ENCODE peak calls at places on chromosomes 11 and 22, in four cellular contexts. J, N, F and Q are unnamed samples. For H3K4me1, the result is how much of the 10 kb centered on the place peaks cover.

GRCh38 chr11:120525285-120526085 is 13.9 kb downstream of the GRIK4 start:
- DNase-seq in J (no peak), N (no peak), F (peak), Q (peak)

GRCh38 chr11:62610403-62610802 is 2.2 kb downstream of the EML3 start:
- DNase-seq in J (no peak), N (no peak), F (no peak), Q (no peak)

GRCh38 chr11:33633251-33634003 is 67.2 kb downstream of the C11orf91 start:
- DNase-seq in J (no peak), N (no peak), F (no peak), Q (peak)

GRCh38 chr11:67422894-67423293 is 5.4 kb upstream of the RPS6KB2 start:
- DNase-seq in J (no peak), N (no peak), F (no peak), Q (no peak)

GRCh38 chr11:10275714-10276113 is 18.3 kb downstream of the SBF2 start:
- DNase-seq in J (no peak), N (no peak), F (no peak), Q (no peak)

GRCh38 chr11:9060700-9061111 is 30.7 kb downstream of the SCUBE2 start:
- DNase-seq in J (no peak), N (no peak), F (no peak), Q (no peak)

GRCh38 chr11:112265659-112266409 is 5.2 kb upstream of the PLET1 start:
- DNase-seq in J (no peak), N (no peak), F (no peak), Q (no peak)

GRCh38 chr11:29842061-29842460 is 174.8 kb downstream of the KCNA4 start:
- DNase-seq in J (no peak), N (no peak), F (no peak), Q (no peak)

GRCh38 chr11:84847842-84848241 is 779.3 kb downstream of the DLG2 start:
- DNase-seq in J (no peak), N (no peak), F (no peak), Q (no peak)

GRCh38 chr22:22772396-22772795 is 115.2 kb upstream of the IGLL5 start:
- DNase-seq in J (no peak), N (no peak), F (no peak), Q (no peak)

GRCh38 chr11:72832301-72833082 is 18.3 kb downstream of the ATG16L2 start:
- DNase-seq in J (no peak), N (no peak), F (no peak), Q (no peak)

GRCh38 chr11:93652161-93652597 is 9.3 kb upstream of the CEP295 start:
- DNase-seq in J (peak), N (no peak), F (no peak), Q (no peak)

GRCh38 chr11:121323208-121323607 is 30.6 kb downstream of the SC5D start:
- DNase-seq in J (no peak), N (no peak), F (no peak), Q (no peak)

GRCh38 chr11:18299724-18300123 is 22.2 kb downstream of the HPS5 start:
- DNase-seq in J (no peak), N (no peak), F (no peak), Q (no peak)

GRCh38 chr22:44752285-44753188 is at the start of gene ARHGAP8:
- DNase-seq in J (no peak), N (no peak), F (peak), Q (peak)

GRCh38 chr11:44622190-44622650 is 56.8 kb downstream of the CD82 start:
- DNase-seq in J (no peak), N (no peak), F (peak), Q (no peak)

GRCh38 chr22:26610072-26610958 is 7.5 kb downstream of the CRYBB1 start:
- DNase-seq in J (no peak), N (no peak), F (peak), Q (no peak)

GRCh38 chr11:75441804-75442132 is 8.8 kb upstream of the KLHL35 start:
- DNase-seq in J (no peak), N (no peak), F (no peak), Q (no peak)

GRCh38 chr11:92765965-92766371 is 203.5 kb upstream of the MTNR1B start:
- DNase-seq in J (no peak), N (no peak), F (peak), Q (no peak)

GRCh38 chr11:70251583-70252285 is 18.8 kb upstream of the PPFIA1 start:
- DNase-seq in J (no peak), N (no peak), F (no peak), Q (no peak)

GRCh38 chr22:24517446-24517845 is 22.3 kb downstream of the UPB1 start:
- DNase-seq in J (no peak), N (no peak), F (no peak), Q (no peak)

GRCh38 chr22:24515025-24515338 is 19.9 kb downstream of the UPB1 start:
- DNase-seq in J (no peak), N (no peak), F (no peak), Q (no peak)

GRCh38 chr22:24518228-24518627 is 23.1 kb downstream of the UPB1 start:
- DNase-seq in J (no peak), N (no peak), F (no peak), Q (no peak)

GRCh38 chr22:24514241-24515024 is 19.3 kb downstream of the UPB1 start:
- DNase-seq in J (no peak), N (no peak), F (no peak), Q (peak)

DNA sequence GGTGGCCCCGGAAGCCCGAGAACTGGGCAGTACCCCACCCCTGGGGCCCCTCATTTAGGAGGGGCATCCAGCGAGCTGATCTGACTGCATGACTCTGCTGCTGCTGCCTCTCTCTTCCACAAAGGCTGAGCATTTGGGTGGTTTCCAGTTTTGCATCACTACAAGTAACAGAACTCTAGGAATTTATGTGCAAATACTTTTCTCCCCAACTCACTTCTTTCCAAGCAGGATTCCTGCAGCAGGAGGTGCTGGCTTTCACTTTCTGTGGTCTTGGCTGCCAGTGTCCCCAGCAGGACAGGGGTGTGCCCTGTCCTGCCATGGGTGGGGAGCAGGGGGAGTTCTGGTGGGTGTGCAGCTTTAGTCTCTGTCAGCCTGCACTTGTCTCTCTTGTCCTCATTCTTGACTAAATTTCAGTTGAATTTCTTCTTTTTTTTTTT is 21.2 kb downstream of the UPB1 start:
- DNase-seq in J (no peak), N (no peak), F (no peak), Q (no peak)
- H3K4me1 ChIP-seq in J (under half), N (under half), F (half or more), Q (half or more)

DNA sequence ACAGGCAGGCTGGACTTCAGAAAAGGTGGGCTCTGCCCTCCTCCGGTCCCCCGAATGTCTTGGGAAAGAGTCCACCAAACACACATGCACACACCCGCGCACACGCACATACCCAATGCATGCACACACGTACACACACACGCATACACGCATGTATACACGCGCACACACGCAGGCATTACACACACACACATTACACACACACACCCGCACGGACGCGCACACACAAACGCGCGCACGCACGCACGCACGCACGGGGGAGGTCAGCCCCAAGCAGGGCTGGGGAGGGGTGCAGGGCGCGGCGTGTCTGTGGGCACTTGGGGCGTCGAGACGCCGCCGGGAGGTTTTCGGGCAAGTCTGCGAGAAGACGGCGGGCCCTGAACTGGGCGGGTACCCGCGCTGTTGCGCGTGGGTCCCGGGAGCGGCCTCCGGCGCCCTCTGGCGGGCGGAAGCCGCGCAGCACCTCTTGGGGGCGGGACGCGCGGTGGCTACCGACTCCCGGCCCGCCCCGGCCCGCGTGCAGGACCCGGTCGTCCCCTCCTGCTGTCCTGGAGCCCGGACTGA is 3.5 kb downstream of the SEPTIN5 start:
- DNase-seq in J (peak), N (peak), F (peak), Q (no peak)
- H3K4me1 ChIP-seq in J (under half), N (under half), F (half or more), Q (under half)

DNA sequence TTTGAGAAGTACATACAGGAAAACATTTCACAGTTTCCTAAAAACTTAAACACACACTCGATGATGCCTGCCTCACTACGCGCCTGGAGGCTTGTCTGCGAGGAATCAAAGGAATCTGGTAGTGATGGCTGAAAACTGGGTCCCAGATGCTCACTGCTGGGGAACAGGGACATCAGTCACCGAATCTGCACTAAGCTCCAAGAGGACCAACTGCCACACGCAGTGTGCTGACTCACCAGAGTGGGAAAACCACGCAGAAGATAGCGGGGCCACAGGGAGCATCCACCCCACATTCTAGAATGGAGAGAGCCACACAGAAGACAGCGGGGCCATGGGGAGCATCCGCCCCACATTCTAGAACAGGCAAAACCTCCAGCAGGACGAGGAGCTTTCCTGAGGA is 24.3 kb upstream of the MOB2 start:
- DNase-seq in J (no peak), N (no peak), F (no peak), Q (no peak)
- H3K4me1 ChIP-seq in J (under half), N (under half), F (half or more), Q (under half)

DNA sequence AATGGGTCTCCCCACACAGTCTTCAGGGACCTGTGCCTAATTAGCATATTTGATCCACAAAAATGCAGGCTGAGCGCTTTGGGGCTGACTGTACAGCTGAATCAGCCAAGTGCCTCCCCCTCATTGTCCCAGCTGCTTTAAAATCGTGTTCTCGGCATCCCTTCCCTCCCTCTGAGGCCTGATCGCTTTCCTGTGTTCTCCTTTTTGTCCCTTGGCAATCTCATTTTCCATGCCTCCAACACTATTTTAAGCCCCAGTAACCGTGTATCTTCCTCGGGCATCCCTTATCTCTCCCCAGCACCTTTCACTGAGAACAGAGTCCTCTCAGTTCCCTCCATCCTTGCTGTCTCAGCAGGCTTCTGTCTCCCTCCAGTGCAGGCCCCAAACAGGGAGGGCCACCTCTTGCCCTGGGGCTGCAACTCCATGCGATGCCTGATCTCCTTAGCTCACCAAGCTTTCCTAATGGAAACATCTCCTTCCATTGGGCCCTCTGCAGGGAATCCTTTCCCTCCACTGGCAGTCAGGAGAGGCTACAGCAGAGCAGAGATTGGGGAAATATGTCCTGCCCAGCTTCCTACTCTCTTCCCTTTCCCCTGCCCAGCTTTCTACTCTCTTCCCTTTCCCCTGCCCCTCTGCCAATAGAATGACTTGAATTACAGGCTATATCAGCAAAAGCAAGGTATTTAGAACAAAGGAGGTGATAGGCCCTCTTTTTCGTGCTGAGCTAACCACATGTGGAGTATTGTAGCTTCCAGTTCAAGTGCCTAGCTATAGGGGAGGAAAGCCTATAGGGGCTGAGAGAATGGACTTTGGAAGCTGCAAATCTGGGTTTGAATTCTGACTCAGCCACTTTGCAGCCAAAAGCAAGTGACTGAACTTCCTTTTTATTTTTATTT is 13.9 kb downstream of the UQCR10 start:
- DNase-seq in J (no peak), N (no peak), F (no peak), Q (no peak)
- H3K4me1 ChIP-seq in J (under half), N (under half), F (half or more), Q (under half)

GRCh38 chr22:40416636-40417035 is 46.2 kb downstream of the SGSM3 start:
- DNase-seq in J (no peak), N (no peak), F (peak), Q (no peak)

GRCh38 chr22:40414838-40415505 is 44.6 kb downstream of the SGSM3 start:
- DNase-seq in J (no peak), N (no peak), F (peak), Q (no peak)

GRCh38 chr22:40417041-40417440 is 46.6 kb downstream of the SGSM3 start:
- DNase-seq in J (no peak), N (no peak), F (peak), Q (no peak)

GRCh38 chr22:40416267-40416570 is 45.8 kb downstream of the SGSM3 start:
- DNase-seq in J (no peak), N (no peak), F (peak), Q (no peak)

DNA sequence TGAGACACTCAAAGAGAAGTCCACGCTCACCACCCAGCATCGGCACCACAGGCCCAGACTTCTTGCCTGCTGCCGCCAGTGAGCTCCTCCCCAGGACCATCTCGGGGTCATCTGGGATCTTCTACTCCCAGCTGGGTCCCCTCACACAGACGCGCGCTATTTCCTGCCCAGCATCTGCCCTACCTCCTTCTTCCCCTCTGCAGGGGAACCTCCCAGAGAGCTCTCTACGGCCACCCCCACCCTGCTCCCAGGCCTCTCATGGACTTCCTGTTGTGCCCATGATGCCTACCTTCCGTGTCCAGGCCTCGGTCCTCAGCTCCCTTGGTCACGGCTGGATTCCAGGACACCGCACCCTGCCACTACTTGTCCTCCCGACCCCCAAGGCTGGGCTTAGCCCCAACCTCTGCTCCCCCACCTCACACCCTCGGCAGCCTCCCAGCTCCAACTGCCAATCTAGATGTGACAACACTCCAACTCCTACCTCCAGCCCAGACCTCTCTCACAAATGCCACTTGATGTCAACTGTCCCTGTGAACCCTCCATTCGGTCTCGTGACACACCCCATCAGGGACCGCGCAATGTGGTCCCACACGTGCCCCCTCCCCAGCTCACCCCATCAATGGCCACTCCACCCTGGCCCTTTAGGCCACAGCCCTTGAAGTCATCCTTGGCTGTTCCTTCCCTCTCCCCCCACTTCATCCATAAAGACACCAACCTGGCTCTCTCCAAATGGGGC is 45.3 kb downstream of the SGSM3 start:
- DNase-seq in J (no peak), N (no peak), F (peak), Q (no peak)
- H3K4me1 ChIP-seq in J (under half), N (under half), F (half or more), Q (under half)

GRCh38 chr11:74226907-74227306 is 55.8 kb downstream of the PPME1 start:
- DNase-seq in J (no peak), N (no peak), F (no peak), Q (no peak)
- H3K4me1 ChIP-seq in J (under half), N (under half), F (under half), Q (under half)

GRCh38 chr11:114181195-114181594 is 115.0 kb upstream of the NNMT start:
- DNase-seq in J (no peak), N (no peak), F (no peak), Q (no peak)
- H3K4me1 ChIP-seq in J (under half), N (half or more), F (half or more), Q (under half)

GRCh38 chr11:723120-723883 is 17.3 kb downstream of the EPS8L2 start:
- DNase-seq in J (no peak), N (no peak), F (no peak), Q (peak)
- H3K4me1 ChIP-seq in J (under half), N (under half), F (half or more), Q (under half)

GRCh38 chr11:1756791-1757771 is 6.6 kb downstream of the CTSD start:
- DNase-seq in J (no peak), N (no peak), F (peak), Q (no peak)
- H3K4me1 ChIP-seq in J (under half), N (half or more), F (half or more), Q (under half)